ENCODE peak calls at places on chromosomes 3 and 15, in seven cellular contexts. Q is A549, F is NB4, D is neural progenitor cell, W is WTC11, R is AG04449, J is lower lobe of right lung. I is an unnamed sample.

GRCh38 chr3:184636774-184637316 is 75.0 kb downstream of the MAGEF1 start:
- DNase-seq in Q (no peak), F (peak), D (peak), W (no peak), R (peak), J (no peak), I (no peak)

GRCh38 chr3:39106281-39107055 is 959 bp downstream of the GORASP1 start:
- DNase-seq in Q (no peak), F (peak), D (peak), W (no peak), R (no peak), J (no peak), I (no peak)

GRCh38 chr3:106822204-106822603 is 555.0 kb upstream of the CCDC54 start:
- DNase-seq in Q (no peak), F (no peak), D (no peak), W (no peak), R (no peak), J (no peak), I (no peak)

GRCh38 chr3:158744567-158745288 is 12.5 kb upstream of the RARRES1 start:
- DNase-seq in Q (no peak), F (no peak), D (no peak), W (no peak), R (no peak), J (no peak), I (no peak)

GRCh38 chr15:75468908-75469307 is 17.4 kb upstream of the SIN3A start:
- DNase-seq in Q (no peak), F (no peak), D (no peak), W (no peak), R (no peak), J (no peak), I (no peak)

GRCh38 chr15:85905626-85906025 is 110.9 kb upstream of the KLHL25 start:
- DNase-seq in Q (no peak), F (no peak), D (no peak), W (no peak), R (no peak), J (no peak), I (no peak)

GRCh38 chr15:97904196-97904572 is 56.3 kb upstream of the ARRDC4 start:
- DNase-seq in Q (peak), F (peak), D (peak), W (peak), R (no peak), J (peak), I (peak)

GRCh38 chr15:77921664-77922063 is 155.8 kb downstream of the TBC1D2B start:
- DNase-seq in Q (no peak), F (no peak), D (no peak), W (no peak), R (no peak), J (no peak), I (no peak)

GRCh38 chr15:49674370-49674769 is 53.5 kb downstream of the DTWD1 start:
- DNase-seq in Q (no peak), F (no peak), D (no peak), W (no peak), R (no peak), J (no peak), I (no peak)

GRCh38 chr3:97950360-97950759 is 21.9 kb downstream of the RIOX2 start:
- DNase-seq in Q (no peak), F (no peak), D (no peak), W (no peak), R (no peak), J (no peak), I (no peak)

GRCh38 chr3:27985369-27986035 is 255.9 kb upstream of the CMC1 start:
- DNase-seq in Q (no peak), F (no peak), D (no peak), W (no peak), R (no peak), J (no peak), I (no peak)

GRCh38 chr3:65902304-65902793 is 136.4 kb downstream of the MAGI1 start:
- DNase-seq in Q (no peak), F (no peak), D (peak), W (peak), R (no peak), J (no peak), I (peak)

GRCh38 chr3:67637255-67637900 is 17.0 kb downstream of the SUCLG2 start:
- DNase-seq in Q (no peak), F (no peak), D (no peak), W (no peak), R (no peak), J (no peak), I (no peak)

GRCh38 chr3:22982981-22983582 is 220.0 kb upstream of the UBE2E2 start:
- DNase-seq in Q (no peak), F (no peak), D (no peak), W (no peak), R (no peak), J (no peak), I (no peak)

GRCh38 chr3:114624676-114625181 is 330.9 kb downstream of the TIGIT start:
- DNase-seq in Q (peak), F (peak), D (no peak), W (no peak), R (peak), J (peak), I (peak)

GRCh38 chr3:127844326-127844942 is 22.1 kb upstream of the MGLL start:
- DNase-seq in Q (no peak), F (no peak), D (no peak), W (no peak), R (no peak), J (no peak), I (no peak)

GRCh38 chr3:97815149-97815917 is 6.5 kb upstream of the CRYBG3 start:
- DNase-seq in Q (no peak), F (no peak), D (no peak), W (no peak), R (no peak), J (no peak), I (no peak)

GRCh38 chr3:57080171-57080570 is 19.7 kb downstream of the SPATA12 start:
- DNase-seq in Q (no peak), F (no peak), D (no peak), W (no peak), R (no peak), J (no peak), I (no peak)

GRCh38 chr3:124513610-124513997 is 216.6 kb upstream of the UMPS start:
- DNase-seq in Q (no peak), F (no peak), D (no peak), W (peak), R (no peak), J (no peak), I (no peak)

GRCh38 chr3:50189274-50189673 is 2.1 kb upstream of the GNAT1 start:
- DNase-seq in Q (peak), F (peak), D (peak), W (peak), R (peak), J (peak), I (peak)

GRCh38 chr15:61654918-61655317 is 405.3 kb downstream of the VPS13C start:
- DNase-seq in Q (no peak), F (no peak), D (no peak), W (no peak), R (no peak), J (no peak), I (no peak)

GRCh38 chr15:49877117-49877860 is 241.7 kb downstream of the ATP8B4 start:
- DNase-seq in Q (no peak), F (no peak), D (no peak), W (no peak), R (peak), J (no peak), I (no peak)

GRCh38 chr3:123546133-123546755 is 38.6 kb downstream of the HACD2 start:
- DNase-seq in Q (no peak), F (no peak), D (no peak), W (no peak), R (peak), J (no peak), I (no peak)

GRCh38 chr3:10511809-10512494 is 6.6 kb upstream of the ATP2B2 start:
- DNase-seq in Q (no peak), F (no peak), D (no peak), W (no peak), R (peak), J (no peak), I (no peak)

GRCh38 chr3:42192334-42193200 is 73.4 kb downstream of the CCK start:
- DNase-seq in Q (no peak), F (peak), D (no peak), W (no peak), R (no peak), J (no peak), I (no peak)

GRCh38 chr3:52456169-52456799 is 880 bp downstream of the NISCH start:
- DNase-seq in Q (no peak), F (peak), D (peak), W (no peak), R (no peak), J (no peak), I (no peak)

GRCh38 chr3:57079221-57079831 is 18.9 kb downstream of the SPATA12 start:
- DNase-seq in Q (peak), F (peak), D (peak), W (peak), R (no peak), J (peak), I (peak)

DNA sequence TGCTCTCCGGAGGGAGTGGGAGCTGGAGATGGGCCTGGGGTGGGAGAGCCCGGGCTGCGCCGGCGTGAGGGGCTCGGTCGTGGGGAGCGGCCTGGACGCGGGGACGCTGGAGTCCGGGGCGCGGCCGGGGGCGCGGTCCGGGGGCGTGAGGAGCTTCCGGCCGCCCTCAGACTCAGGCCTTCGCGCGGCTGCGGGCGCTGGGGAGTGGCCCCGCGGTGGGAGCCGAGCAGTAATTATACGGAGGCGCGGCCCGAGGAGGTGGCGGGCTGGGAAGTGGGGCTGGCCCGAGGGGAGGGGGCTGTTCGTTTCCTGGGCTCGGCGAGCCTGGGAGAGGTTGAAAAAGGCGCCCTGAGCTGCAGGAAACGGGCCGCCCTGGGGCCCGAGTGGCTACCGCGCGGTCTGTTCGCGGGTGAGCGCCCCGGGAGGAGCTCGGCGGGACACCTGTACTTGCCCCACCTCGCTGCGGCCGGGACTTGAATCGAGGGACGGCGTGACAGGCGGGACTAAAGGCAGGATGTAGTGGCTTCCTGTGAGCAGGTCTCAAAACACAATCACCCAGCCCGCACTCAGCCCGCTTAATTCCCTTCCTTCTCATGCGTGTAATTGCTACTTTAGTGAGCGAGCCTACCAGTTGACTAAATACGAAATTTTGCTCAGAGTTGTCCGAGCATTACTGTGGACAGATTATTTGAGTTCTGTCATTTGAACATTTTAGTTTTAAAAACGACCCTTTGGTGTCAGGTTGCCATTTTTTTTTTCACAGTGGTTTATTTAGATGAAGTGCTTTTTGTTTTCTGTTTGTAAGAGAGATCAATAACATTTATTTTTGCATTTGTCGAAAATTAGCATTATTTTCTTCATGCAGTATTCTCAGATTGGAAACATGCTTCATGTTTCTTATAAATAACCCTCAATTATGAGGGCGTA is 855 bp downstream of the RASA2 start:
- DNase-seq in Q (peak), F (peak), D (peak), W (peak), R (no peak), J (peak), I (peak)
- TF ChIP-seq CTCF in Q (no peak), F (no peak), D (no peak), W (no peak), R (no peak), J (no peak), I (no peak)

GRCh38 chr3:157412323-157412845 is 24.3 kb upstream of the PTX3 start:
- DNase-seq in Q (no peak), F (no peak), D (no peak), W (no peak), R (no peak), J (no peak), I (no peak)

GRCh38 chr3:157410945-157411344 is 25.7 kb upstream of the PTX3 start:
- DNase-seq in Q (no peak), F (no peak), D (no peak), W (no peak), R (no peak), J (no peak), I (no peak)

GRCh38 chr3:157417247-157417646 is 19.4 kb upstream of the PTX3 start:
- DNase-seq in Q (no peak), F (no peak), D (no peak), W (no peak), R (no peak), J (no peak), I (no peak)

GRCh38 chr3:157418104-157418503 is 18.5 kb upstream of the PTX3 start:
- DNase-seq in Q (no peak), F (no peak), D (no peak), W (no peak), R (no peak), J (no peak), I (no peak)

DNA sequence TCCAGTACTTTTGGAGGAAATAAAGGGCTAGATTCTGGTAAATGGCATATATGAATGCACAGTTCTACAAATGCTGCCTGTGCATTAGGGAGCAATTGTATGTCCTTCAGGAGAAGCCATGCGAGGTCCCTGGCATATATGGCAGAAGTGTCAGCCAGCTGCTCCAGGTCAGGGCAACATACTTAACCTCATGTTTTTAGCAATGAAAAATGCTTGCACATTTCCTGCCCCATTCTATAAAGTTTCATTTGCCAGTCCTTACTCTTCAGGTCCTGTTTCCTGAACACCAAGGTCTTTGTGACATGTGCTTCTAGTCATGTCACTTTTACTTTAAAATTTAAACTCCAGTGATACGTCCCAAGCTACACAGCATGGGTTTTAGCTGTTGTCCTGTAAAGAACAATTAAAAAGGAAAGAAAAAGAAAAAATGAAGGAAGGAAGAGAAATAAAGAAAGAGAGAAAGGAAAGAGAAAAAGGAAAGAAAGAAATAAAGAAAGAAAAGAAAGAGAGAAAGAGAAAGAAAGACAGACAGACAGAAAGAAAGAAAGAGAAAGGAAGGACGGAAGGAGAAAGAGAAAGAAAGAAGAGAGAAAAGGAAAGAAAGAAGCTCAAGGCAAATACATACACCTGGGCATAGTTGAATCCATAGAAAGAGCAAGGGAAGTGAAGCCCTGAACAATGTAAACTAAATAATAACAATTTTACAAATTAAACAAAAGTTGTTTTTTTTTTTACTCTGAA is 20.1 kb upstream of the PTX3 start:
- DNase-seq in Q (no peak), F (no peak), D (no peak), W (no peak), R (no peak), J (no peak), I (no peak)
- TF ChIP-seq CTCF in Q (no peak), F (no peak), D (no peak), W (no peak), R (no peak), J (no peak), I (no peak)

GRCh38 chr15:71575474-71576045 is 234.8 kb upstream of the NR2E3 start:
- DNase-seq in Q (peak), F (peak), D (no peak), W (no peak), R (no peak), J (no peak), I (no peak)
- TF ChIP-seq CTCF in Q (peak), F (peak), D (peak), W (no peak), R (peak), J (peak), I (peak)

GRCh38 chr3:164393171-164393570 is 685.1 kb downstream of the SI start:
- DNase-seq in Q (no peak), F (no peak), D (no peak), W (no peak), R (no peak), J (no peak), I (no peak)

GRCh38 chr3:164387236-164387635 is 691.1 kb downstream of the SI start:
- DNase-seq in Q (no peak), F (no peak), D (no peak), W (no peak), R (no peak), J (no peak), I (no peak)

GRCh38 chr3:164390046-164390445 is 688.2 kb downstream of the SI start:
- DNase-seq in Q (no peak), F (no peak), D (no peak), W (no peak), R (no peak), J (no peak), I (no peak)
- TF ChIP-seq CTCF in Q (no peak), F (no peak), D (peak), W (peak), R (no peak), J (no peak), I (peak)

DNA sequence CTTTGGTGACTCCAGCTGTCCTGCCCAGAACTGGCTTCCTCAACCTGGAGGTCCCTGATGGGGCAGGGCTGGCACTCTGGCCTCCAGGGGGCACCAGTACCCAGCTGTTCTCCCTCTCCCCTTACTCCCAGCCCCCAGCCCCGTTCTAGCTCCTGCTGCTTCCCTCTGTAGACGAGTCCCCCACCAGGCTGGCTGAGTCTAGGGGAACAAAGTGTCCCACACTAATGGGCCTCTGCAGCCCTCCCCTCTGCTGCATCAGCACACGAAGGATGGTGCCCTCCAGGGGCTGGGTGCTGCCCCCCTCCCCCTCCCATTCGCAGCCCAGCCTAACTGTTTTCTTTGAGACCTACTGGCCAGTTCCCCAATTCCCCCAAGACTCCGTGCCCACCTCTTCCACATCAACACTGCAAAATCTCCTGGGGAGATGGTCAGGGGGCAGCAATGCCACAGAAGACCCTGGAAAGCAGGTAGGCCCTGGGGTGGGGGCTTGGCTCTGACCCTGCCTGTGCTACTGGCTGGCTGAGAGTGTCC is 4.2 kb downstream of the RHCG start:
- DNase-seq in Q (peak), F (peak), D (peak), W (peak), R (no peak), J (no peak), I (peak)
- TF ChIP-seq CTCF in Q (peak), F (peak), D (peak), W (peak), R (peak), J (no peak), I (peak)

GRCh38 chr3:15934389-15935195 is 136.8 kb upstream of the ANKRD28 start:
- DNase-seq in Q (no peak), F (peak), D (no peak), W (no peak), R (no peak), J (no peak), I (no peak)
- TF ChIP-seq CTCF in Q (no peak), F (no peak), D (no peak), W (no peak), R (no peak), J (no peak), I (no peak)

DNA sequence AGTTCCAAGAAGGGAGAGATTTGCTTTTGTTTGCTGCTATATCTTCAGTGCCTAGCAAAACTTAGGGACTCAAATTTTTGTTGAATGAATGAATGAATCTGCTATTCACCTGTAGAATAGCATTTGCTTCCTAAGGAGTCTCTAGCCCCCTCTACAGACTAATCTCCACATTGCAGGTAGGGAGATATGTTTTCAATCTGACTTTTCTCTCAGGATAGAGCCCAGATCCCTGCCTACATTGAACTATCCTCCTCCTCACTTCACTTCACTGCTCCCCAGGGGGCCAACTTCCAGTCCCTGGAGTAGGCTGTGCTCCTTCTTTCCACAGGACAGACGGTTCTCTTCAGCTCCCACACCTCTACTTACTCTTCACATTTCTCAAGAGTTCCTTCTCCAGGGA is 81.9 kb upstream of the PTX3 start:
- DNase-seq in Q (no peak), F (peak), D (peak), W (peak), R (no peak), J (no peak), I (no peak)
- TF ChIP-seq CTCF in Q (peak), F (peak), D (peak), W (peak), R (peak), J (no peak), I (peak)

GRCh38 chr3:79405183-79405582 is 362.6 kb downstream of the ROBO1 start:
- DNase-seq in Q (no peak), F (no peak), D (no peak), W (no peak), R (no peak), J (no peak), I (no peak)

GRCh38 chr3:79410136-79410535 is 357.7 kb downstream of the ROBO1 start:
- DNase-seq in Q (no peak), F (no peak), D (no peak), W (no peak), R (no peak), J (no peak), I (no peak)

GRCh38 chr3:79410617-79411016 is 357.2 kb downstream of the ROBO1 start:
- DNase-seq in Q (no peak), F (no peak), D (no peak), W (no peak), R (no peak), J (no peak), I (no peak)

DNA sequence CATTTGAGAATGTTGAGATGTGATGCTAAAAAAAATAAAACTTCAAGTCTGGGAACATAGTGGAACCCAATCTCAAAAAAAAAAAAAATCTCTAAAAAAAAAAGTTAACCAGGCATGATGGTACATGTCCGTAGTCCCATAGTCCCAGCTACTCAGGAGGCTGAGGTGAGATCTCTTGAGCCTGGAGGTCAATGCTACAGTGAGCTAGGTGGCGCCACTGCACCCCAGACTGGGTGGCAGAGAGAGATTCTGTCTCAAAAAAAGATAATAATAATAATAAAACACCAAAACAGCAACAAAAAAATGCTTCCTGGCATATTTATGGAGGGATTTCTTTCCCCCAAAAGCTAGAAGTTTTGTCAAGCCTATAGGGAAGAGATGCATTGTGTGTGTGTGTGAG is 361.6 kb downstream of the ROBO1 start:
- DNase-seq in Q (no peak), F (no peak), D (no peak), W (peak), R (no peak), J (no peak), I (no peak)
- TF ChIP-seq CTCF in Q (no peak), F (no peak), D (peak), W (peak), R (no peak), J (no peak), I (no peak)

I was measured in nephron progenitor cell.